ENCODE peak calls at places on chromosome 2, in four cellular contexts. One of them, this sample, is unnamed.

GRCh38 chr2:196538646-196539045 is 100.9 kb upstream of the CCDC150 start:
- DNase-seq in T-cell: no peak
- DNase-seq in retinal pigment epithelial cell: no peak
- DNase-seq in endothelial cell: no peak
- DNase-seq in this sample: no peak

GRCh38 chr2:123826729-123827271 is 198.3 kb upstream of the CNTNAP5 start:
- DNase-seq in T-cell: no peak
- DNase-seq in endothelial cell: no peak
- DNase-seq in retinal pigment epithelial cell: no peak
- DNase-seq in this sample: no peak

GRCh38 chr2:122203523-122203922 is 448.1 kb downstream of the TSN start:
- DNase-seq in endothelial cell: no peak
- DNase-seq in T-cell: no peak
- DNase-seq in retinal pigment epithelial cell: peak
- DNase-seq in this sample: peak

GRCh38 chr2:217691920-217692666 is 310.7 kb downstream of the TNS1 start:
- DNase-seq in T-cell: no peak
- DNase-seq in endothelial cell: no peak
- DNase-seq in retinal pigment epithelial cell: no peak
- DNase-seq in this sample: no peak

GRCh38 chr2:105104208-105104731 is 66.4 kb downstream of the MRPS9 start:
- DNase-seq in endothelial cell: no peak
- DNase-seq in retinal pigment epithelial cell: no peak
- DNase-seq in T-cell: no peak
- DNase-seq in this sample: peak

GRCh38 chr2:237196866-237197618 is 111.4 kb downstream of the COPS8 start:
- DNase-seq in endothelial cell: no peak
- DNase-seq in retinal pigment epithelial cell: no peak
- DNase-seq in T-cell: no peak
- DNase-seq in this sample: no peak

GRCh38 chr2:238742066-238742465 is 105.8 kb upstream of the TWIST2 start:
- DNase-seq in T-cell: no peak
- DNase-seq in retinal pigment epithelial cell: no peak
- DNase-seq in endothelial cell: no peak
- DNase-seq in this sample: no peak

GRCh38 chr2:108988796-108989713 is at the start of gene EDAR:
- DNase-seq in endothelial cell: peak
- DNase-seq in retinal pigment epithelial cell: peak
- DNase-seq in T-cell: peak
- DNase-seq in this sample: no peak

GRCh38 chr2:73925853-73926492 is 707 bp upstream of the DGUOK start:
- DNase-seq in T-cell: no peak
- DNase-seq in retinal pigment epithelial cell: no peak
- DNase-seq in endothelial cell: no peak
- DNase-seq in this sample: no peak

This sample was measured in kidney epithelial cell.